ENCODE peak calls at places on chromosomes 16 and 17, in five cellular contexts. S is GM12878, M is K562, Z is A549, P is HepG2. H is an unnamed sample.

GRCh38 chr17:1999557-2000251 is 25.4 kb downstream of the RTN4RL1 start:
- DNase-seq in S (no peak), M (no peak), Z (no peak), P (peak), H (no peak)

GRCh38 chr17:44878627-44879221 is 20.5 kb downstream of the EFTUD2 start:
- DNase-seq in S (no peak), M (no peak), Z (peak), P (peak), H (no peak)

GRCh38 chr16:77450790-77451487 is 16.1 kb upstream of the ADAMTS18 start:
- DNase-seq in S (no peak), M (no peak), Z (no peak), P (no peak), H (no peak)

GRCh38 chr16:64440005-64440404 is 681.9 kb downstream of the CDH11 start:
- DNase-seq in S (no peak), M (no peak), Z (no peak), P (no peak), H (no peak)

GRCh38 chr17:5254903-5255521 is 20.4 kb upstream of the SCIMP start:
- DNase-seq in S (no peak), M (no peak), Z (no peak), P (no peak), H (no peak)

GRCh38 chr16:2835638-2836493 is 5.8 kb downstream of the ZG16B start:
- DNase-seq in S (no peak), M (no peak), Z (peak), P (peak), H (no peak)

GRCh38 chr17:41648411-41649195 is 24.2 kb upstream of the KRT17 start:
- DNase-seq in S (no peak), M (peak), Z (peak), P (peak), H (peak)

GRCh38 chr17:81918762-81919545 is 978 bp upstream of the SIRT7 start:
- DNase-seq in S (no peak), M (no peak), Z (no peak), P (no peak), H (no peak)

GRCh38 chr16:1331712-1332617 is 1.5 kb upstream of the BAIAP3 start:
- DNase-seq in S (peak), M (peak), Z (peak), P (peak), H (peak)

GRCh38 chr16:4172070-4172469 is 55.8 kb upstream of the ADCY9 start:
- DNase-seq in S (no peak), M (no peak), Z (no peak), P (no peak), H (no peak)

GRCh38 chr17:58100506-58100905 is 17.3 kb downstream of the DYNLL2 start:
- DNase-seq in S (no peak), M (no peak), Z (no peak), P (no peak), H (no peak)

GRCh38 chr17:28270926-28271325 is 48.1 kb upstream of the TMEM97 start:
- DNase-seq in S (no peak), M (no peak), Z (no peak), P (no peak), H (no peak)
- TF ChIP-seq HDAC2 in S (no peak), M (no peak), Z (no peak), P (no peak), H (no peak)

GRCh38 chr16:14627088-14627487 is 3.0 kb downstream of the PARN start:
- DNase-seq in S (no peak), M (no peak), Z (no peak), P (no peak), H (no peak)

GRCh38 chr16:14629919-14630619 is at the start of gene PARN:
- DNase-seq in S (peak), M (peak), Z (peak), P (peak), H (peak)

GRCh38 chr16:14628806-14629611 is 1.1 kb downstream of the PARN start:
- DNase-seq in S (no peak), M (no peak), Z (no peak), P (no peak), H (no peak)

GRCh38 chr16:14632693-14633569 is at the start of gene BFAR:
- DNase-seq in S (peak), M (peak), Z (peak), P (peak), H (peak)

DNA sequence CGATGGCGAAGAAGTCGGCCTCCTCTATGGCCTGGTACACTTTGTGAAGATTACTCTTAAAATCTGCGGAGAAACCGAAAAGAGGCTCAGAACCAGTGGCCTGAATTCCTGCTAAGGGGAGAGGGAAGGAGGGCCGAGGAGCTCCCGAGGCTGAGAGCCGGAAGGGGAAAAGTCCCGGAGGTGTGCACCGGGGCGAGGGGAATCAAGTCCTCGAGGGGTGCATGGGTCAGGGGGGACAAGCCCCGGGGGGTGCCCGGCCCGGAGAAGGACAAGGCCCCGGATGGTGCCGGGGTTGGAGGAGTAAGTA is 495 bp downstream of the PARN start:
- DNase-seq in S (no peak), M (peak), Z (no peak), P (no peak), H (no peak)
- TF ChIP-seq HDAC2 in S (no peak), M (peak), Z (no peak), P (no peak), H (no peak)

GRCh38 chr16:11374255-11374654 is 29.0 kb downstream of the RMI2 start:
- DNase-seq in S (no peak), M (no peak), Z (no peak), P (no peak), H (no peak)
- TF ChIP-seq HDAC2 in S (no peak), M (no peak), Z (no peak), P (no peak), H (no peak)

GRCh38 chr16:48885456-48885855 is 275.5 kb upstream of the N4BP1 start:
- DNase-seq in S (no peak), M (no peak), Z (no peak), P (no peak), H (no peak)
- TF ChIP-seq HDAC2 in S (no peak), M (no peak), Z (no peak), P (no peak), H (no peak)

GRCh38 chr16:51881731-51882130 is 665.2 kb downstream of the TOX3 start:
- DNase-seq in S (no peak), M (no peak), Z (no peak), P (no peak), H (no peak)
- TF ChIP-seq HDAC2 in S (no peak), M (no peak), Z (no peak), P (no peak), H (no peak)

GRCh38 chr17:69427486-69428197 is 13.1 kb downstream of the MAP2K6 start:
- DNase-seq in S (no peak), M (no peak), Z (no peak), P (no peak), H (no peak)

GRCh38 chr17:69428252-69428980 is 13.9 kb downstream of the MAP2K6 start:
- DNase-seq in S (no peak), M (no peak), Z (no peak), P (no peak), H (no peak)

GRCh38 chr17:69431835-69432234 is 17.3 kb downstream of the MAP2K6 start:
- DNase-seq in S (no peak), M (no peak), Z (no peak), P (no peak), H (no peak)

GRCh38 chr17:69433093-69433492 is 18.6 kb downstream of the MAP2K6 start:
- DNase-seq in S (no peak), M (no peak), Z (no peak), P (no peak), H (no peak)

GRCh38 chr17:69430488-69430887 is 16.0 kb downstream of the MAP2K6 start:
- DNase-seq in S (no peak), M (no peak), Z (no peak), P (no peak), H (no peak)
- TF ChIP-seq HDAC2 in S (no peak), M (no peak), Z (no peak), P (no peak), H (no peak)

GRCh38 chr17:13704333-13704732 is 102.6 kb upstream of the HS3ST3A1 start:
- DNase-seq in S (no peak), M (no peak), Z (no peak), P (no peak), H (no peak)
- TF ChIP-seq HDAC2 in S (no peak), M (no peak), Z (no peak), P (no peak), H (no peak)

DNA sequence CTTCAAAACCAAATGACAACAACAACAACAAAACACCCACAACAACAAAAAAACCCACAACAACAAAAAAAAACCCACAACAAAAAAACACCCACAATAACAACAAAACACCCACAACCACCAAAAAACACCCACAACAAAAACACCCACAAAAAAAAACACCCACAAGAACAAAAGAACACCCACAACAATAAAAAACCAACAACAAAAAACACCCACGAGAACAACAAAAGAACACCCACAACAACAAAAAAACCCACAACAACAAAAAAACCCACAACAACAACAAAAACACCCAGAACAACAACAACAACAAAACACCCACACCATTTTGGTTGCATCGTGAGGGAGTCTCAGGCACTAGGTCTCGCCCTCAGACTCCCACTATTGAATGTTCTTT is 117.8 kb downstream of the C16orf95 start:
- DNase-seq in S (no peak), M (no peak), Z (no peak), P (no peak), H (no peak)
- TF ChIP-seq HDAC2 in S (no peak), M (no peak), Z (no peak), P (no peak), H (no peak)

GRCh38 chr17:72934927-72935326 is 157.6 kb downstream of the SLC39A11 start:
- DNase-seq in S (no peak), M (no peak), Z (no peak), P (no peak), H (no peak)
- TF ChIP-seq HDAC2 in S (no peak), M (no peak), Z (no peak), P (no peak), H (no peak)

H was measured in H1.